ENCODE peak calls at places on chromosomes 4 and X, in nine cellular contexts. M is cardiac fibroblast, P is OCI-LY7, S is lower leg skin, B is stomach, O is lung, I is fibroblast of the aortic adventitia, G is psoas muscle, N is HCT116. J is an unnamed sample.
A peak's percentile ranks its signal among the peaks of the same experiment; 100 is the strongest.

GRCh38 chrX:149003863-149004660 is 501.0 kb downstream of the IDS start:
- DNase-seq in S (no peak), N (no peak), P (no peak), M (peak; percentile 11), G (no peak), B (no peak), I (peak; percentile 40), O (no peak), J (no peak)

GRCh38 chrX:15336023-15336413 is 695 bp upstream of the PIGA start:
- DNase-seq in P (peak; percentile 11), B (no peak), M (peak; percentile 77), S (no peak), I (peak; percentile 70), O (no peak), N (no peak), G (no peak), J (no peak)

GRCh38 chr4:130361616-130362015 is 1265.7 kb downstream of the C4orf33 start:
- DNase-seq in M (no peak), B (no peak), O (no peak), P (peak; percentile 66), N (no peak), G (no peak), S (no peak), I (no peak), J (no peak)

GRCh38 chrX:102950908-102951866 is 14.1 kb downstream of the RAB40AL start:
- DNase-seq in N (peak; percentile 23), P (peak; percentile 16), S (peak; percentile 19), G (peak; percentile 15), M (peak; percentile 52), I (peak; percentile 51), O (peak; percentile 43), B (peak; percentile 56), J (no peak)

GRCh38 chrX:54695231-54695630 is 102.8 kb downstream of the ITIH6 start:
- DNase-seq in B (no peak), G (no peak), I (peak; percentile 45), N (no peak), M (peak; percentile 40), P (no peak), S (no peak), O (no peak), J (no peak)

GRCh38 chr4:70715097-70715496 is 6.7 kb upstream of the RUFY3 start:
- DNase-seq in S (no peak), M (peak; percentile 38), N (no peak), G (no peak), P (no peak), O (no peak), I (peak; percentile 45), B (no peak), J (no peak)

GRCh38 chr4:112516401-112517066 is 554 bp upstream of the NEUROG2 start:
- DNase-seq in N (no peak), M (no peak), P (peak; percentile 42), G (peak; percentile 21), B (no peak), S (no peak), O (no peak), I (no peak), J (no peak)

GRCh38 chr4:48047896-48048295 is 31.3 kb downstream of the NIPAL1 start:
- DNase-seq in S (no peak), O (no peak), P (peak; percentile 28), N (no peak), I (peak; percentile 11), B (peak; percentile 82), M (no peak), G (no peak), J (no peak)

GRCh38 chr4:3452376-3452775 is 10.6 kb downstream of the HGFAC start:
- DNase-seq in N (peak; percentile 41), G (peak; percentile 12), I (no peak), O (no peak), B (no peak), S (no peak), P (no peak), M (peak; percentile 18), J (no peak)

GRCh38 chr4:25075851-25076250 is 45.1 kb upstream of the LGI2 start:
- DNase-seq in N (no peak), S (no peak), P (no peak), O (no peak), M (no peak), I (no peak), B (no peak), G (no peak), J (no peak)

GRCh38 chrX:74133156-74133796 is 170.7 kb upstream of the ZCCHC13 start:
- DNase-seq in S (no peak), P (peak; percentile 62), B (no peak), O (no peak), G (no peak), I (peak; percentile 88), N (peak; percentile 10), M (peak; percentile 69), J (no peak)

GRCh38 chrX:23736030-23736429 is 7.0 kb downstream of the ACOT9 start:
- DNase-seq in G (no peak), P (no peak), O (no peak), S (no peak), N (no peak), B (no peak), I (no peak), M (no peak), J (no peak)

GRCh38 chr4:3524920-3525319 is 7.3 kb downstream of the LRPAP1 start:
- DNase-seq in N (no peak), P (no peak), I (no peak), S (no peak), G (no peak), B (no peak), M (no peak), O (no peak), J (no peak)

GRCh38 chr4:74527049-74527448 is 82.1 kb downstream of the AREG start:
- DNase-seq in M (no peak), I (no peak), P (no peak), N (no peak), S (no peak), G (no peak), B (no peak), O (no peak), J (no peak)

GRCh38 chr4:23877758-23878229 is 12.1 kb downstream of the PPARGC1A start:
- DNase-seq in N (no peak), M (peak; percentile 5), O (no peak), B (no peak), S (no peak), P (no peak), I (peak; percentile 15), G (no peak), J (peak; percentile 78)

GRCh38 chr4:26748805-26749204 is 111.8 kb upstream of the STIM2 start:
- DNase-seq in O (no peak), N (no peak), G (no peak), S (no peak), P (peak; percentile 65), B (no peak), M (no peak), I (no peak), J (no peak)

DNA sequence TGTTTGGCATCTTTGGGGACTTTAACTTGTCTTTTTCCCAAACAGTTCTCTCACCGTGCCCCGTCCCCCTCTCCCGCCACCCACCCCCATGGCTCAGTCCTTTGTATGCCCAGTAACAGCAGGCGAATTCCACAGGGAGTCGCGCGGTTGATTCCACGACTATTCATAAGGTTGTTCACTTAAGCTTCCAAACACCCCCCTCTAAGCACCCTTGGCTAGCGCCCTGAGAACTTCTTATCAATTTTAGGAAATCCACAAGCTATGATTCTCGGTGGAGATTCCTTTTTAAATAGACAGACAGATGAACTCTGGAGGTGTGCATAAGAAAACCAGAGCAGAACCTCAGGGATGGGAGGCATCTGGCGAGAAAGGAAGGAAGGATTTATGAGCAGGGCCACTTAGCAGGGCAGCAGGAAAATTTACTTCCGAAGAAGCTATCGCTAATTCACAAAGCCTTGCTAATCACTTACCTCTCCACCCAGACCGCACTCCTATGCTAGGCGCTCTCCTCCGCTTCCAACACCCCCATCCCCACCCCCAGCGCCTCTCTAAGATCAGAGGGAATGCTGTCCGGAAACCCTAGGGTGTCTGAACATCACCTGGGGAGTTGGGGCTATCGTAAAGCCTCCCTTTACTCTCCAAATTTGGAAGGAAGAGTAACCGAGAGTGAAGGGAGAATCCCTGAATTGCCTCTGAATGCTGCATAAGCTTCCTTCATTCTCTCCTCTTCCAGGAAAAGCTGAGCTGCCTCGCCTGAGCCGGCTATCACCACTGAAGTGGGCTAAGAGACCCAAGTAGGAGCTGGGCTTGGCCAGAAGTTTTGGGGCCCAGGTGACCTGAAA is 1.7 kb downstream of the UNC5C start:
- DNase-seq in B (no peak), S (no peak), M (peak; percentile 41), P (no peak), N (no peak), I (no peak), O (no peak), G (no peak), J (no peak)
- H3K4me3 ChIP-seq in B (peak overlapping the region; percentile 72), S (no peak overlapping the region), M (peak overlapping the region; percentile 81), P (no peak overlapping the region), N (no peak overlapping the region), I (peak overlapping the region; percentile 70), O (peak overlapping the region; percentile 39), G (peak overlapping the region; percentile 66), J (peak overlapping the region; percentile 54)

GRCh38 chr4:30728291-30728690 is 8.1 kb downstream of the PCDH7 start:
- DNase-seq in M (peak; percentile 14), S (no peak), B (no peak), P (no peak), I (peak; percentile 40), G (no peak), O (no peak), N (no peak), J (no peak)

GRCh38 chr4:30727409-30727808 is 7.2 kb downstream of the PCDH7 start:
- DNase-seq in O (no peak), I (peak; percentile 18), N (no peak), M (no peak), G (no peak), P (no peak), S (no peak), B (no peak), J (no peak)

GRCh38 chr4:30725562-30725961 is 5.4 kb downstream of the PCDH7 start:
- DNase-seq in S (no peak), P (no peak), N (no peak), G (no peak), O (no peak), M (no peak), B (no peak), I (peak; percentile 16), J (no peak)

GRCh38 chr4:30724217-30724616 is 4.0 kb downstream of the PCDH7 start:
- DNase-seq in P (no peak), N (no peak), S (no peak), M (no peak), O (no peak), B (no peak), G (no peak), I (peak; percentile 22), J (no peak)

GRCh38 chr4:30726090-30726668 is 6.0 kb downstream of the PCDH7 start:
- DNase-seq in B (no peak), P (no peak), O (no peak), G (no peak), S (no peak), M (no peak), N (no peak), I (peak; percentile 30), J (no peak)
- H3K4me3 ChIP-seq in B (peak overlapping the region; percentile 77), P (no peak overlapping the region), O (no peak overlapping the region), G (no peak overlapping the region), S (no peak overlapping the region), M (no peak overlapping the region), N (no peak overlapping the region), I (peak overlapping the region; percentile 50), J (no peak overlapping the region)

GRCh38 chrX:5748751-5749150 is 479.9 kb downstream of the NLGN4X start:
- DNase-seq in P (no peak), I (no peak), S (no peak), G (no peak), O (no peak), B (no peak), N (no peak), M (no peak), J (no peak)
- H3K4me3 ChIP-seq in P (no peak overlapping the region), I (no peak overlapping the region), S (no peak overlapping the region), G (no peak overlapping the region), O (no peak overlapping the region), B (no peak overlapping the region), N (no peak overlapping the region), M (no peak overlapping the region), J (no peak overlapping the region)

GRCh38 chr4:53267026-53267425 is 98.8 kb downstream of the SCFD2 start:
- DNase-seq in M (no peak), G (no peak), B (no peak), I (no peak), P (no peak), S (no peak), O (no peak), N (no peak), J (no peak)
- H3K4me3 ChIP-seq in M (no peak overlapping the region), G (no peak overlapping the region), B (no peak overlapping the region), I (no peak overlapping the region), P (no peak overlapping the region), S (no peak overlapping the region), O (no peak overlapping the region), N (no peak overlapping the region), J (no peak overlapping the region)

J was measured in gastrocnemius medialis.